ENCODE peak calls at places on chromosomes 12 and 14, in ten cellular contexts. One of them, this sample, is unnamed.

GRCh38 chr12:120546050-120546386 is 11.9 kb downstream of the RNF10 start:
- DNase-seq in astrocyte of the cerebellum: no peak
- DNase-seq in nephron progenitor cell: no peak
- DNase-seq in OCI-LY7: no peak
- DNase-seq in choroid plexus epithelial cell: no peak
- DNase-seq in lung: no peak
- DNase-seq in BE2C: no peak
- DNase-seq in neural crest cell: no peak
- DNase-seq in BJ: no peak
- DNase-seq in Panc1: no peak
- DNase-seq in this sample: no peak

GRCh38 chr12:96061864-96062453 is 26.6 kb upstream of the LTA4H start:
- DNase-seq in BJ: peak; percentile 28
- DNase-seq in Panc1: peak; percentile 64
- DNase-seq in lung: peak; percentile 74
- DNase-seq in choroid plexus epithelial cell: peak; percentile 94
- DNase-seq in nephron progenitor cell: peak; percentile 62
- DNase-seq in OCI-LY7: peak; percentile 87
- DNase-seq in neural crest cell: peak; percentile 66
- DNase-seq in astrocyte of the cerebellum: peak; percentile 80
- DNase-seq in BE2C: peak; percentile 78
- DNase-seq in this sample: peak; percentile 61

GRCh38 chr12:28568083-28568482 is 377.8 kb downstream of the CCDC91 start:
- DNase-seq in OCI-LY7: no peak
- DNase-seq in choroid plexus epithelial cell: peak; percentile 93
- DNase-seq in astrocyte of the cerebellum: no peak
- DNase-seq in Panc1: peak; percentile 30
- DNase-seq in lung: no peak
- DNase-seq in nephron progenitor cell: no peak
- DNase-seq in BE2C: peak; percentile 16
- DNase-seq in neural crest cell: no peak
- DNase-seq in BJ: peak; percentile 80
- DNase-seq in this sample: no peak

GRCh38 chr12:116700066-116700465 is 37.8 kb downstream of the SPRING1 start:
- DNase-seq in BE2C: peak; percentile 45
- DNase-seq in Panc1: no peak
- DNase-seq in astrocyte of the cerebellum: no peak
- DNase-seq in choroid plexus epithelial cell: no peak
- DNase-seq in OCI-LY7: no peak
- DNase-seq in nephron progenitor cell: no peak
- DNase-seq in BJ: no peak
- DNase-seq in lung: no peak
- DNase-seq in neural crest cell: no peak
- DNase-seq in this sample: no peak

GRCh38 chr14:59190372-59190771 is 1.9 kb downstream of the DAAM1 start:
- DNase-seq in Panc1: no peak
- DNase-seq in nephron progenitor cell: peak; percentile 21
- DNase-seq in astrocyte of the cerebellum: no peak
- DNase-seq in BJ: no peak
- DNase-seq in OCI-LY7: peak; percentile 48
- DNase-seq in choroid plexus epithelial cell: no peak
- DNase-seq in lung: no peak
- DNase-seq in BE2C: peak; percentile 11
- DNase-seq in neural crest cell: peak; percentile 6
- DNase-seq in this sample: no peak

GRCh38 chr14:64708148-64709004 is 4.2 kb downstream of the PLEKHG3 start:
- DNase-seq in BJ: no peak
- DNase-seq in neural crest cell: no peak
- DNase-seq in OCI-LY7: no peak
- DNase-seq in lung: no peak
- DNase-seq in choroid plexus epithelial cell: peak; percentile 57
- DNase-seq in astrocyte of the cerebellum: no peak
- DNase-seq in Panc1: no peak
- DNase-seq in nephron progenitor cell: peak; percentile 67
- DNase-seq in BE2C: peak; percentile 6
- DNase-seq in this sample: no peak

GRCh38 chr14:88005978-88006851 is 1.3 kb downstream of the GPR65 start:
- DNase-seq in astrocyte of the cerebellum: no peak
- DNase-seq in BE2C: no peak
- DNase-seq in neural crest cell: no peak
- DNase-seq in OCI-LY7: peak; percentile 84
- DNase-seq in lung: no peak
- DNase-seq in Panc1: no peak
- DNase-seq in BJ: no peak
- DNase-seq in nephron progenitor cell: no peak
- DNase-seq in choroid plexus epithelial cell: no peak
- DNase-seq in this sample: peak; percentile 57

GRCh38 chr12:124302241-124302806 is 7.4 kb downstream of the RFLNA start:
- DNase-seq in lung: no peak
- DNase-seq in neural crest cell: no peak
- DNase-seq in nephron progenitor cell: no peak
- DNase-seq in Panc1: no peak
- DNase-seq in astrocyte of the cerebellum: no peak
- DNase-seq in choroid plexus epithelial cell: no peak
- DNase-seq in BJ: no peak
- DNase-seq in BE2C: no peak
- DNase-seq in OCI-LY7: no peak
- DNase-seq in this sample: no peak

GRCh38 chr12:48938805-48939204 is 13.5 kb upstream of the FKBP11 start:
- DNase-seq in neural crest cell: no peak
- DNase-seq in OCI-LY7: peak; percentile 26
- DNase-seq in choroid plexus epithelial cell: no peak
- DNase-seq in Panc1: no peak
- DNase-seq in lung: no peak
- DNase-seq in astrocyte of the cerebellum: no peak
- DNase-seq in BE2C: no peak
- DNase-seq in nephron progenitor cell: no peak
- DNase-seq in BJ: no peak
- DNase-seq in this sample: no peak

GRCh38 chr12:48934312-48934706 is 9.0 kb upstream of the FKBP11 start:
- DNase-seq in nephron progenitor cell: no peak
- DNase-seq in choroid plexus epithelial cell: peak; percentile 23
- DNase-seq in lung: no peak
- DNase-seq in astrocyte of the cerebellum: no peak
- DNase-seq in OCI-LY7: no peak
- DNase-seq in BJ: no peak
- DNase-seq in neural crest cell: no peak
- DNase-seq in Panc1: no peak
- DNase-seq in BE2C: no peak
- DNase-seq in this sample: no peak

GRCh38 chr12:48940181-48940580 is 14.9 kb upstream of the FKBP11 start:
- DNase-seq in lung: no peak
- DNase-seq in Panc1: no peak
- DNase-seq in choroid plexus epithelial cell: no peak
- DNase-seq in astrocyte of the cerebellum: no peak
- DNase-seq in OCI-LY7: no peak
- DNase-seq in BJ: no peak
- DNase-seq in BE2C: no peak
- DNase-seq in nephron progenitor cell: no peak
- DNase-seq in neural crest cell: no peak
- DNase-seq in this sample: no peak

GRCh38 chr12:48936379-48936979 is 11.2 kb upstream of the FKBP11 start:
- DNase-seq in OCI-LY7: peak; percentile 74
- DNase-seq in lung: peak; percentile 64
- DNase-seq in astrocyte of the cerebellum: peak; percentile 45
- DNase-seq in BJ: no peak
- DNase-seq in nephron progenitor cell: peak; percentile 91
- DNase-seq in BE2C: peak; percentile 87
- DNase-seq in Panc1: no peak
- DNase-seq in choroid plexus epithelial cell: peak; percentile 83
- DNase-seq in neural crest cell: peak; percentile 89
- DNase-seq in this sample: peak; percentile 86

DNA sequence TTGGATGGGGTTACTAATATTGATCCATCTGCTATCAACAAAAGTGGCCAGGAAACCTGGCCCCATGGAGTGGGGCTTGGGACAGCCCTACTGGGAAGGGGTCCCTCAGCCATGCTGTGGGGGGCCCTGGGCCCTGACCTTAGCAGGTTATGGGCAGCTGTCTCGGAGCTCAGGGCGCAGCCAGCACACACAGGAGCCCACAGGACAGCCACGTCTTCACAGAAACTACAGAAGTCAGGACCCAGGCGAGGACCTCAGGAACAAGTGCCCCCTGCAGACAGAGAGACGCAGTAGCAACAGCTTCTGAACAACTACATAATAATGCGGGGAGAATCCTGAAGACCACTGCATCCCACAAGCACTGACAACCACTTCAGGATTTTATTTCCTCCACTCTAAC is 11.9 kb upstream of the FKBP11 start:
- DNase-seq in neural crest cell: no peak
- DNase-seq in OCI-LY7: peak; percentile 21
- DNase-seq in astrocyte of the cerebellum: no peak
- DNase-seq in choroid plexus epithelial cell: peak; percentile 6
- DNase-seq in nephron progenitor cell: no peak
- DNase-seq in BE2C: peak; percentile 18
- DNase-seq in lung: no peak
- DNase-seq in Panc1: no peak
- DNase-seq in BJ: no peak
- DNase-seq in this sample: no peak
- TF ChIP-seq CTCF in neural crest cell: peak; percentile 27
- TF ChIP-seq CTCF in OCI-LY7: peak; percentile 57
- TF ChIP-seq CTCF in astrocyte of the cerebellum: peak; percentile 34
- TF ChIP-seq CTCF in choroid plexus epithelial cell: peak; percentile 49
- TF ChIP-seq CTCF in nephron progenitor cell: no peak
- TF ChIP-seq CTCF in BE2C: peak; percentile 36
- TF ChIP-seq CTCF in lung: no peak
- TF ChIP-seq CTCF in Panc1: no peak
- TF ChIP-seq CTCF in BJ: peak; percentile 27
- TF ChIP-seq CTCF in this sample: no peak

GRCh38 chr14:103110681-103111296 is 12.5 kb upstream of the TNFAIP2 start:
- DNase-seq in BJ: no peak
- DNase-seq in neural crest cell: no peak
- DNase-seq in lung: no peak
- DNase-seq in choroid plexus epithelial cell: no peak
- DNase-seq in Panc1: no peak
- DNase-seq in OCI-LY7: no peak
- DNase-seq in nephron progenitor cell: no peak
- DNase-seq in astrocyte of the cerebellum: no peak
- DNase-seq in BE2C: no peak
- DNase-seq in this sample: no peak

GRCh38 chr14:103113774-103114173 is 9.5 kb upstream of the TNFAIP2 start:
- DNase-seq in BJ: no peak
- DNase-seq in BE2C: no peak
- DNase-seq in lung: no peak
- DNase-seq in Panc1: no peak
- DNase-seq in choroid plexus epithelial cell: no peak
- DNase-seq in OCI-LY7: no peak
- DNase-seq in neural crest cell: no peak
- DNase-seq in astrocyte of the cerebellum: no peak
- DNase-seq in nephron progenitor cell: no peak
- DNase-seq in this sample: no peak

GRCh38 chr14:103113303-103113702 is 10.0 kb upstream of the TNFAIP2 start:
- DNase-seq in neural crest cell: no peak
- DNase-seq in lung: no peak
- DNase-seq in OCI-LY7: no peak
- DNase-seq in BE2C: no peak
- DNase-seq in nephron progenitor cell: no peak
- DNase-seq in BJ: no peak
- DNase-seq in astrocyte of the cerebellum: no peak
- DNase-seq in choroid plexus epithelial cell: no peak
- DNase-seq in Panc1: no peak
- DNase-seq in this sample: no peak

GRCh38 chr14:103111297-103111981 is 11.8 kb upstream of the TNFAIP2 start:
- DNase-seq in BE2C: no peak
- DNase-seq in OCI-LY7: no peak
- DNase-seq in Panc1: no peak
- DNase-seq in choroid plexus epithelial cell: no peak
- DNase-seq in lung: no peak
- DNase-seq in BJ: no peak
- DNase-seq in neural crest cell: no peak
- DNase-seq in nephron progenitor cell: no peak
- DNase-seq in astrocyte of the cerebellum: no peak
- DNase-seq in this sample: no peak

DNA sequence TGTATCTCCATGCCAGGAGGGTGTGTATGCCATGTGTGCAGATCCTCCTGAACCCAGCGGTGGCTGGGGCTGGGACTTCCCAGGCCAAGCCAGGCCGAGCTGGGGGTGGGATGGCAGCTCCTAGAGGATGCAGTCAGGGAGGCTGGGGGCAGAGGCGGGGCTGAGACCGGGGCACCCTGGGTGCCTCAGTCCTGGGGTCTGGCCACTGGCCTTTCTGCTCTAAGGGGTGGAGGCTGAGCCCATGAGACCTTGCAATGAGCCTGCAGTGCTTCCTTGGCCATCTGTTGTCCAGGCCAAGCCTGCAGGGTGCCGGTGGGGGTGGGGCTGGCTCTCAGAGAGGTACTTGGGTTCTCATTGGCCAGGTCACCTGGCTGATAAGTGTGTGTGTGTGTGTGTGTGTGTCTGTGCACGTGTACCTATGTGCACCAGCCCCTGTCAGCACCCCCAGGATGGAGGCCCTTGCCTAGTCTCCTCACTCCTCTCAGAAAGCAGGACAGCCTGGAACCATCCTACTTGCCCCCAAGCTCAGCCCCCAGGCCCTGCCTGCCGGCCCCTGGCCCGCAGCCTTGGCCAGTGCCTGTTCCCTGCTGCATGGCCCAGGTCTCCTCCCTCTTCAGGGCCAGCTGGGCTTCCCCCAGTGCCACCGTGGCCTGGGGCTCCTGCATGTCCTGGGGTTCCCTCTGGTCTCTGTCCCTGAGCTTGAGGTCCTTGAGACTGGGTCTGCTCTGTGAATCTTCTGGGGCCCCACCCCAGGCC is 10.6 kb upstream of the TNFAIP2 start:
- DNase-seq in astrocyte of the cerebellum: no peak
- DNase-seq in Panc1: no peak
- DNase-seq in BJ: no peak
- DNase-seq in OCI-LY7: no peak
- DNase-seq in neural crest cell: no peak
- DNase-seq in choroid plexus epithelial cell: no peak
- DNase-seq in nephron progenitor cell: no peak
- DNase-seq in BE2C: no peak
- DNase-seq in lung: no peak
- DNase-seq in this sample: no peak
- TF ChIP-seq CTCF in astrocyte of the cerebellum: no peak
- TF ChIP-seq CTCF in Panc1: no peak
- TF ChIP-seq CTCF in BJ: no peak
- TF ChIP-seq CTCF in OCI-LY7: no peak
- TF ChIP-seq CTCF in neural crest cell: no peak
- TF ChIP-seq CTCF in choroid plexus epithelial cell: no peak
- TF ChIP-seq CTCF in nephron progenitor cell: no peak
- TF ChIP-seq CTCF in BE2C: no peak
- TF ChIP-seq CTCF in lung: no peak
- TF ChIP-seq CTCF in this sample: no peak

DNA sequence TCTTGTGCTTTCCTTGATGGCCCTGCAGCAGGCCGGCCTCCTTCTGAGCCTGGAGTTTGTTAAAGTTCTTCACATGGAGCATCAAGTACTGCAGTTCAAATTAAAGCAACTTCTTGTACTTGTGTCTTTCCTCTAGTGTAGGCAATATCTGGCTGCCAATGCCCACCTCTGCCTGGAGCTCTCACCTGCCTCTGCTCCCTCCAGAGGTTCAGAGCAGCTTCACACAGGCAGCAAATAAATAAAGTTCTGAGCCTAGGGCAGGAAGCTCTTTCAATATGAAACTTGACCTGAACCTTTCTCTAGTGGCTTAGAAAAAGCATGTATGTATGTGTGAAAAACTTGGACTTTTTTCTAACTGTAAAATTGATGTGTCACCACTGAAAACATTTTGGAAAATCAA is 65.9 kb downstream of the ITPR2 start:
- DNase-seq in choroid plexus epithelial cell: no peak
- DNase-seq in astrocyte of the cerebellum: no peak
- DNase-seq in OCI-LY7: no peak
- DNase-seq in nephron progenitor cell: no peak
- DNase-seq in BE2C: no peak
- DNase-seq in lung: no peak
- DNase-seq in neural crest cell: no peak
- DNase-seq in BJ: no peak
- DNase-seq in Panc1: no peak
- DNase-seq in this sample: no peak
- TF ChIP-seq CTCF in choroid plexus epithelial cell: peak; percentile 15
- TF ChIP-seq CTCF in astrocyte of the cerebellum: no peak
- TF ChIP-seq CTCF in OCI-LY7: no peak
- TF ChIP-seq CTCF in nephron progenitor cell: no peak
- TF ChIP-seq CTCF in BE2C: no peak
- TF ChIP-seq CTCF in lung: no peak
- TF ChIP-seq CTCF in neural crest cell: no peak
- TF ChIP-seq CTCF in BJ: no peak
- TF ChIP-seq CTCF in Panc1: no peak
- TF ChIP-seq CTCF in this sample: no peak

GRCh38 chr14:36975834-36976233 is 196.6 kb downstream of the SLC25A21 start:
- DNase-seq in choroid plexus epithelial cell: peak; percentile 58
- DNase-seq in BJ: no peak
- DNase-seq in BE2C: no peak
- DNase-seq in astrocyte of the cerebellum: no peak
- DNase-seq in neural crest cell: no peak
- DNase-seq in lung: no peak
- DNase-seq in OCI-LY7: no peak
- DNase-seq in nephron progenitor cell: no peak
- DNase-seq in Panc1: no peak
- DNase-seq in this sample: no peak
- TF ChIP-seq CTCF in choroid plexus epithelial cell: peak; percentile 17
- TF ChIP-seq CTCF in BJ: no peak
- TF ChIP-seq CTCF in BE2C: no peak
- TF ChIP-seq CTCF in astrocyte of the cerebellum: no peak
- TF ChIP-seq CTCF in neural crest cell: no peak
- TF ChIP-seq CTCF in lung: no peak
- TF ChIP-seq CTCF in OCI-LY7: no peak
- TF ChIP-seq CTCF in nephron progenitor cell: no peak
- TF ChIP-seq CTCF in Panc1: no peak
- TF ChIP-seq CTCF in this sample: no peak